ENCODE peak calls at places on chromosomes 11 and 22, in four cellular contexts. A is mesenchymal stem cell, I is MM.1S, E is BE2C. J is an unnamed sample. For H3K4me1 and H3K36me3, the result is how much of the 10 kb centered on the place peaks cover.

GRCh38 chr11:96579642-96580041 is 189.8 kb downstream of the JRKL start:
- DNase-seq in A (no peak), I (no peak), E (no peak), J (no peak)

GRCh38 chr22:16866167-16866566 is 41.0 kb upstream of the XKR3 start:
- DNase-seq in A (no peak), I (no peak), E (no peak), J (no peak)

GRCh38 chr22:42299586-42300285 is 29.3 kb upstream of the TCF20 start:
- DNase-seq in A (no peak), I (peak), E (no peak), J (peak)

GRCh38 chr22:44260216-44261035 is 52.3 kb downstream of the SHISAL1 start:
- DNase-seq in A (no peak), I (no peak), E (no peak), J (no peak)

GRCh38 chr11:69398529-69399492 is 82.7 kb upstream of the LINC01488 start:
- DNase-seq in A (peak), I (no peak), E (no peak), J (no peak)

GRCh38 chr11:99063331-99063730 is 42.6 kb downstream of the CNTN5 start:
- DNase-seq in A (no peak), I (no peak), E (no peak), J (no peak)

GRCh38 chr11:8229299-8230177 is 34.1 kb downstream of the LMO1 start:
- DNase-seq in A (no peak), I (no peak), E (peak), J (no peak)

GRCh38 chr11:85918910-85919794 is 64.0 kb downstream of the CCDC83 start:
- DNase-seq in A (no peak), I (no peak), E (no peak), J (no peak)

GRCh38 chr11:20754957-20755356 is 85.6 kb downstream of the NELL1 start:
- DNase-seq in A (no peak), I (no peak), E (no peak), J (no peak)

GRCh38 chr11:75639752-75640151 is 29.1 kb downstream of the MAP6 start:
- DNase-seq in A (peak), I (no peak), E (peak), J (no peak)

GRCh38 chr22:21922370-21923162 is 30.1 kb downstream of the PPM1F start:
- DNase-seq in A (no peak), I (no peak), E (no peak), J (no peak)

GRCh38 chr11:14386895-14387480 is 28.0 kb upstream of the RRAS2 start:
- DNase-seq in A (peak), I (no peak), E (peak), J (no peak)

GRCh38 chr11:65479184-65480145 is 19.4 kb upstream of the MALAT1 start:
- DNase-seq in A (peak), I (no peak), E (peak), J (no peak)

GRCh38 chr22:23259916-23260644 is 79.8 kb downstream of the BCR start:
- DNase-seq in A (no peak), I (no peak), E (no peak), J (no peak)

GRCh38 chr11:66546368-66546965 is at the start of gene ACTN3:
- DNase-seq in A (no peak), I (no peak), E (no peak), J (no peak)

GRCh38 chr11:20289732-20290131 is 73.8 kb upstream of the HTATIP2 start:
- DNase-seq in A (no peak), I (no peak), E (no peak), J (no peak)

GRCh38 chr11:120919045-120919444 is 104.9 kb upstream of the TBCEL start:
- DNase-seq in A (no peak), I (no peak), E (no peak), J (no peak)

GRCh38 chr11:102111011-102111786 is 952 bp downstream of the YAP1 start:
- DNase-seq in A (peak), I (peak), E (peak), J (no peak)

GRCh38 chr22:46740910-46741785 is 3.1 kb upstream of the CERK start:
- DNase-seq in A (no peak), I (no peak), E (no peak), J (no peak)

GRCh38 chr11:85809191-85809590 is 1.8 kb downstream of the SYTL2 start:
- DNase-seq in A (no peak), I (no peak), E (no peak), J (peak)

GRCh38 chr11:48051217-48051848 is 71.0 kb downstream of the PTPRJ start:
- DNase-seq in A (peak), I (no peak), E (no peak), J (no peak)

GRCh38 chr11:1263036-1263435 is 40.2 kb downstream of the MUC5B start:
- DNase-seq in A (no peak), I (no peak), E (no peak), J (peak)

GRCh38 chr11:48101044-48101733 is 115.4 kb upstream of the OR4B1 start:
- DNase-seq in A (no peak), I (no peak), E (no peak), J (no peak)

GRCh38 chr11:11202885-11203284 is 150.2 kb downstream of the CSNK2A3 start:
- DNase-seq in A (no peak), I (no peak), E (no peak), J (no peak)

GRCh38 chr22:47687364-47687655 is 924.9 kb downstream of the TBC1D22A start:
- DNase-seq in A (no peak), I (no peak), E (no peak), J (no peak)

GRCh38 chr22:46788426-46789168 is 26.1 kb downstream of the TBC1D22A start:
- DNase-seq in A (no peak), I (peak), E (no peak), J (no peak)

GRCh38 chr22:25134028-25134427 is 65.6 kb upstream of the CRYBB3 start:
- DNase-seq in A (no peak), I (no peak), E (no peak), J (no peak)

GRCh38 chr11:120747801-120748484 is 236.4 kb downstream of the GRIK4 start:
- DNase-seq in A (no peak), I (no peak), E (no peak), J (no peak)

GRCh38 chr11:44837650-44838049 is 110.9 kb downstream of the TSPAN18 start:
- DNase-seq in A (no peak), I (no peak), E (no peak), J (no peak)
- H3K4me1 ChIP-seq in A (under half), I (under half), E (under half), J (under half)

GRCh38 chr22:49881856-49882255 is 28.2 kb downstream of the ZBED4 start:
- DNase-seq in A (no peak), I (peak), E (no peak), J (no peak)

GRCh38 chr22:49882519-49883293 is 29.1 kb downstream of the ZBED4 start:
- DNase-seq in A (no peak), I (no peak), E (peak), J (no peak)

GRCh38 chr22:49884075-49884474 is 30.4 kb downstream of the ZBED4 start:
- DNase-seq in A (no peak), I (no peak), E (no peak), J (no peak)

GRCh38 chr22:49884503-49885260 is 31.0 kb downstream of the ZBED4 start:
- DNase-seq in A (no peak), I (no peak), E (no peak), J (no peak)

DNA sequence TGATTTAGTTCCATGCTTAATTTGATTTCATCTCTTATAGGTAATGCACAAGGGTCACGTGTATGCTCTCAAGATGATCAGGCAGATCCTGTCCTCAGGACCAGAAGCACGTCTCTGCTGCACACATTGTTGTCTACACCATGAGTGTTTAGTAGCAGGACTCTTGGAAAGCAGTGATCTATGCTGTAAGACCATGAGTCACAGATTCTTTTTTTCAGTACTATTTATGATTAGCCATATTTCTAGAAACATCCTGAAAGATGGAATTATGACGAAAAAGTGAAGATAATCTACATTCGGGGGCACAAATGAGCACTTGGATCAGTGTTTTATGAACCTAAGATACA is 29.6 kb downstream of the ZBED4 start:
- DNase-seq in A (no peak), I (no peak), E (no peak), J (no peak)
- H3K4me3 ChIP-seq in A (no peak), I (no peak), E (no peak), J (no peak)

GRCh38 chr11:36115378-36115801 is 171.5 kb downstream of the LDLRAD3 start:
- DNase-seq in A (no peak), I (no peak), E (no peak), J (no peak)
- H3K36me3 ChIP-seq in A (under half), I (under half), E (under half), J (under half)

GRCh38 chr11:128512478-128513127 is 74.8 kb downstream of the ETS1 start:
- DNase-seq in A (no peak), I (no peak), E (no peak), J (no peak)
- H3K4me1 ChIP-seq in A (under half), I (under half), E (under half), J (half or more)

DNA sequence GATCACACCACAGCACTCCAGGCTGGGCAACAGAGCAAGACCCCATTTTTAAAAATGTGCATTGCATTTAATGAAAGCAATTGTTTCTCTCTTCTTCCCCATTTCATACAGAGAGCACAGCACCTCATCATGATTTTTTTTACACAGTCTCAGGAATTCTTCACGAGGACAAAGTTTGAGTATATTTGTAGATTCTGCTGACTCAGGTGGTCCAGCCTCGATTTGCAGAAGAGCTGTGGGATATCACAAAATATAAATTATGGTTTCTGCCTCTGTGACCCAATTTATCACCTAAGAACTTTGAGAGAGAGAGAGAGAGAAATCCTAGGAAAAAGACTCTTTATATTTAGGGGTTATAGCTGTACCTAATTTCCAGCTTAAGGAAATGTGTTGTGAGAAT is 19.8 kb downstream of the CASP5 start:
- DNase-seq in A (no peak), I (no peak), E (no peak), J (no peak)
- H3K4me3 ChIP-seq in A (no peak), I (no peak), E (no peak), J (no peak)

GRCh38 chr11:117818036-117818858 is 6.3 kb downstream of the FXYD2 start:
- DNase-seq in A (peak), I (no peak), E (no peak), J (peak)
- H3K36me3 ChIP-seq in A (under half), I (under half), E (under half), J (under half)

DNA sequence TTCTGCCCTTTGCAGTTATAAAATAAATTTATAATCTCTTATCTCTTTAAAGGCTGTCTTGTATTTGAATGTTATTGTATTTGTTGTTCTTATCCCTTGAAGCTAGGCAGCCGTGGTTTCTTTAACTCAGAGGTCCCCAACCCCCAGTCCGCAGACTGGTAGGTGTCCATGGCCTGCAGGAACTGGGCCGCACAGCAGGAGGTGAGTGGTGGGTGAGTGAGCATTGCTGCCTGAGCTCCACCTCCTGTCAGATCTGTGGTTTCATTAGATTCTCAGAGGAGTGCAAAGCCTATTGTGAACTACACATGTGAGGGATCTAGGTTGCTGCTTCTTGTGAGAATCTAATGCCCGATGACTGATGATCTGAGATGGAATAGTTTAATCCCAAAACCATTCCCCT is 380.0 kb upstream of the CCDC90B start:
- DNase-seq in A (no peak), I (no peak), E (no peak), J (no peak)
- H3K4me1 ChIP-seq in A (under half), I (under half), E (under half), J (under half)

DNA sequence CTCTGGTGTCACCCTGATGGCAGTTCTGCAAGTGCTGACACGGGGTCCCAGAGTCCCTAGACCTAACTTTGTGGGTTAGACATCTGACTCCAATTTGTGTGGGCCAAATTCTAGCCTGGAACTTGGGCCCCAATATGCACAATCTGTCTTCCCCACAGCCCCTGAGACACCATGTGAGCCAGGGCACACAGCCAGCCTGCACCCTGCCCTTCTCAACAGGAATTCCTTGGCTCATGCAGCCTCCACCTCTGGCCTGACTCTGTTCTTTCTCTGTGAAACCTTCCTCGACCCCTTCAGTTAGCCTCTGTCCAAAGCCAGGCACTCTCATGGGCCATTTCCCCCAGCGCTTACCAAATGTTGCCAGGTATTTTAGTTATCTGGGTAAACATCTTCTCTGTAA is 59.1 kb upstream of the POU2AF1 start:
- DNase-seq in A (no peak), I (no peak), E (no peak), J (no peak)
- H3K4me3 ChIP-seq in A (no peak), I (no peak), E (no peak), J (no peak)